ENCODE peak calls at places on chromosomes 13 and 19, in nine cellular contexts. Z is transverse colon; U is body of pancreas; O is A549; M is cardiac muscle cell; X is ascending aorta; Y is CD8-positive, alpha-beta memory T cell; C is thoracic aorta; G is heart left ventricle. T is an unnamed sample. For H3K9me3, the result is how much of the 10 kb centered on the place peaks cover.

GRCh38 chr19:1265611-1266115 is 3.5 kb upstream of the CIRBP start:
- DNase-seq in Z (peak), U (peak), O (peak), M (no peak), X (peak), Y (peak), C (peak), G (peak), T (no peak)

GRCh38 chr13:43764349-43764748 is 22.4 kb downstream of the ENOX1 start:
- DNase-seq in Z (no peak), U (no peak), O (no peak), M (no peak), X (no peak), Y (no peak), C (no peak), G (no peak), T (no peak)

GRCh38 chr13:106484755-106485193 is 50.7 kb downstream of the EFNB2 start:
- DNase-seq in Z (no peak), U (no peak), O (no peak), M (peak), X (no peak), Y (no peak), C (no peak), G (no peak), T (peak)

GRCh38 chr19:29622191-29623070 is 16.3 kb downstream of the POP4 start:
- DNase-seq in Z (peak), U (no peak), O (no peak), M (peak), X (no peak), Y (peak), C (no peak), G (no peak), T (no peak)

GRCh38 chr19:23817519-23817918 is 58.8 kb upstream of the ZNF681 start:
- DNase-seq in Z (peak), U (peak), O (no peak), M (peak), X (no peak), Y (no peak), C (no peak), G (no peak), T (peak)

GRCh38 chr13:98039261-98039660 is 85.8 kb downstream of the IPO5 start:
- DNase-seq in Z (no peak), U (no peak), O (no peak), M (no peak), X (no peak), Y (no peak), C (no peak), G (no peak), T (no peak)

GRCh38 chr19:14530005-14530348 is 583 bp downstream of the TECR start:
- DNase-seq in Z (peak), U (no peak), O (no peak), M (no peak), X (no peak), Y (no peak), C (no peak), G (no peak), T (peak)

GRCh38 chr19:40423227-40423566 is 2.6 kb downstream of the SERTAD1 start:
- DNase-seq in Z (no peak), U (no peak), O (no peak), M (no peak), X (no peak), Y (no peak), C (no peak), G (no peak), T (no peak)

GRCh38 chr19:1968279-1969175 is 27.6 kb downstream of the CSNK1G2 start:
- DNase-seq in Z (no peak), U (no peak), O (no peak), M (peak), X (no peak), Y (no peak), C (no peak), G (no peak), T (no peak)

GRCh38 chr13:93199856-93200255 is 26.8 kb upstream of the GPC6 start:
- DNase-seq in Z (no peak), U (no peak), O (no peak), M (no peak), X (no peak), Y (no peak), C (no peak), G (no peak), T (no peak)

GRCh38 chr19:5923356-5923755 is 9.3 kb downstream of the CAPS start:
- DNase-seq in Z (no peak), U (no peak), O (no peak), M (no peak), X (no peak), Y (no peak), C (no peak), G (no peak), T (no peak)

GRCh38 chr13:73387318-73387717 is 328.5 kb downstream of the KLF5 start:
- DNase-seq in Z (no peak), U (no peak), O (no peak), M (no peak), X (no peak), Y (no peak), C (no peak), G (no peak), T (no peak)

GRCh38 chr13:46864941-46865340 is 31.9 kb downstream of the HTR2A start:
- DNase-seq in Z (no peak), U (no peak), O (no peak), M (no peak), X (no peak), Y (no peak), C (no peak), G (no peak), T (no peak)

GRCh38 chr13:75876371-75877050 is 240.4 kb downstream of the LMO7 start:
- DNase-seq in Z (peak), U (peak), O (peak), M (peak), X (no peak), Y (peak), C (no peak), G (peak), T (peak)

GRCh38 chr19:14073232-14073924 is 792 bp downstream of the MISP3 start:
- DNase-seq in Z (peak), U (peak), O (no peak), M (peak), X (no peak), Y (peak), C (no peak), G (peak), T (peak)

GRCh38 chr19:3708207-3708931 is at the start of gene TJP3:
- DNase-seq in Z (peak), U (peak), O (no peak), M (no peak), X (no peak), Y (no peak), C (no peak), G (no peak), T (peak)

GRCh38 chr19:4403005-4403761 is 743 bp downstream of the CHAF1A start:
- DNase-seq in Z (no peak), U (no peak), O (no peak), M (no peak), X (no peak), Y (no peak), C (no peak), G (no peak), T (no peak)

GRCh38 chr13:30785146-30785845 is 50.0 kb downstream of the ALOX5AP start:
- DNase-seq in Z (no peak), U (no peak), O (no peak), M (no peak), X (no peak), Y (no peak), C (no peak), G (no peak), T (no peak)

GRCh38 chr19:47545061-47545948 is 27.6 kb downstream of the ZNF541 start:
- DNase-seq in Z (no peak), U (peak), O (no peak), M (no peak), X (no peak), Y (no peak), C (no peak), G (no peak), T (no peak)

GRCh38 chr19:1767464-1767933 is 14.2 kb downstream of the ONECUT3 start:
- DNase-seq in Z (peak), U (peak), O (peak), M (peak), X (no peak), Y (peak), C (no peak), G (peak), T (peak)

GRCh38 chr13:109297628-109298027 is 488.8 kb downstream of the IRS2 start:
- DNase-seq in Z (no peak), U (no peak), O (no peak), M (no peak), X (no peak), Y (no peak), C (no peak), G (no peak), T (no peak)

GRCh38 chr13:99871249-99871898 is 100.2 kb downstream of the ZIC5 start:
- DNase-seq in Z (no peak), U (no peak), O (no peak), M (no peak), X (no peak), Y (no peak), C (no peak), G (no peak), T (no peak)

GRCh38 chr13:90070837-90071525 is 1276.5 kb upstream of the MIR17HG start:
- DNase-seq in Z (no peak), U (no peak), O (no peak), M (no peak), X (no peak), Y (no peak), C (no peak), G (no peak), T (no peak)

GRCh38 chr19:30667227-30667626 is 295.0 kb downstream of the ZNF536 start:
- DNase-seq in Z (no peak), U (no peak), O (no peak), M (no peak), X (no peak), Y (no peak), C (no peak), G (no peak), T (peak)

GRCh38 chr19:9839415-9839814 is 4.3 kb downstream of the PIN1 start:
- DNase-seq in Z (no peak), U (no peak), O (no peak), M (no peak), X (no peak), Y (no peak), C (no peak), G (no peak), T (peak)

GRCh38 chr19:39434123-39435076 is 1.3 kb downstream of the RPS16 start:
- DNase-seq in Z (no peak), U (no peak), O (no peak), M (no peak), X (no peak), Y (no peak), C (no peak), G (no peak), T (no peak)

GRCh38 chr13:110158201-110158600 is 148.8 kb downstream of the COL4A1 start:
- DNase-seq in Z (no peak), U (no peak), O (no peak), M (no peak), X (no peak), Y (no peak), C (no peak), G (no peak), T (no peak)

GRCh38 chr13:37701306-37701705 is 102.7 kb upstream of the POSTN start:
- DNase-seq in Z (no peak), U (no peak), O (no peak), M (no peak), X (no peak), Y (no peak), C (no peak), G (no peak), T (no peak)

GRCh38 chr13:30186644-30187431 is 120.5 kb downstream of the KATNAL1 start:
- DNase-seq in Z (no peak), U (no peak), O (no peak), M (no peak), X (no peak), Y (no peak), C (no peak), G (no peak), T (no peak)

GRCh38 chr13:114067886-114068722 is 64.3 kb downstream of the RASA3 start:
- DNase-seq in Z (peak), U (no peak), O (no peak), M (no peak), X (no peak), Y (no peak), C (no peak), G (peak), T (no peak)

GRCh38 chr13:93080587-93080986 is 146.0 kb upstream of the GPC6 start:
- DNase-seq in Z (no peak), U (no peak), O (no peak), M (no peak), X (no peak), Y (no peak), C (no peak), G (no peak), T (no peak)

GRCh38 chr19:38658462-38659306 is 11.2 kb downstream of the ACTN4 start:
- DNase-seq in Z (peak), U (peak), O (peak), M (peak), X (no peak), Y (no peak), C (no peak), G (no peak), T (peak)

GRCh38 chr13:75318138-75318833 is 163.7 kb downstream of the TBC1D4 start:
- DNase-seq in Z (no peak), U (no peak), O (no peak), M (no peak), X (no peak), Y (no peak), C (no peak), G (no peak), T (no peak)

GRCh38 chr13:88751994-88752393 is 1080.8 kb downstream of the SLITRK5 start:
- DNase-seq in Z (no peak), U (no peak), O (no peak), M (no peak), X (no peak), Y (no peak), C (no peak), G (no peak), T (no peak)

GRCh38 chr13:49641810-49642291 is 13.5 kb downstream of the ARL11 start:
- DNase-seq in Z (peak), U (no peak), O (no peak), M (no peak), X (no peak), Y (no peak), C (no peak), G (peak), T (no peak)

GRCh38 chr13:20521388-20521787 is 4.3 kb downstream of the CRYL1 start:
- DNase-seq in Z (no peak), U (no peak), O (no peak), M (no peak), X (no peak), Y (no peak), C (no peak), G (no peak), T (no peak)

GRCh38 chr13:101264931-101265330 is 151.4 kb downstream of the NALCN start:
- DNase-seq in Z (no peak), U (no peak), O (no peak), M (no peak), X (no peak), Y (no peak), C (no peak), G (no peak), T (no peak)

GRCh38 chr19:35641515-35642151 is at the start of gene ETV2:
- DNase-seq in Z (peak), U (no peak), O (no peak), M (peak), X (no peak), Y (peak), C (no peak), G (peak), T (peak)

GRCh38 chr19:49443366-49444099 is 2.2 kb upstream of the SLC17A7 start:
- DNase-seq in Z (peak), U (peak), O (peak), M (peak), X (peak), Y (peak), C (peak), G (peak), T (peak)
- H3K27ac ChIP-seq in Z (peak), U (no peak), O (peak), M (peak), X (peak), Y (peak), C (peak), G (peak), T (peak)

GRCh38 chr19:15733895-15734294 is 3.9 kb upstream of the OR10H3 start:
- DNase-seq in Z (no peak), U (no peak), O (no peak), M (no peak), X (no peak), Y (no peak), C (no peak), G (no peak), T (no peak)
- H3K9me3 ChIP-seq in Z (under half), U (under half), O (under half), M (under half), X (under half), Y (under half), C (under half), G (under half), T (under half)

GRCh38 chr19:12526542-12526941 is 24.7 kb downstream of the ZNF564 start:
- DNase-seq in Z (no peak), U (no peak), O (no peak), M (no peak), X (no peak), Y (no peak), C (no peak), G (no peak), T (no peak)
- H3K4me3 ChIP-seq in Z (no peak), U (no peak), O (no peak), M (no peak), X (peak), Y (peak), C (peak), G (no peak), T (no peak)

GRCh38 chr19:45049073-45049736 is 10.4 kb downstream of the CLASRP start:
- DNase-seq in Z (no peak), U (peak), O (no peak), M (no peak), X (no peak), Y (no peak), C (no peak), G (no peak), T (no peak)
- H3K27ac ChIP-seq in Z (no peak), U (no peak), O (no peak), M (peak), X (no peak), Y (no peak), C (no peak), G (no peak), T (no peak)

GRCh38 chr13:112710855-112711527 is 21.2 kb downstream of the ATP11A start:
- DNase-seq in Z (peak), U (no peak), O (no peak), M (no peak), X (no peak), Y (no peak), C (no peak), G (no peak), T (no peak)

GRCh38 chr13:112711528-112712265 is 21.9 kb downstream of the ATP11A start:
- DNase-seq in Z (peak), U (peak), O (peak), M (peak), X (peak), Y (no peak), C (peak), G (peak), T (peak)

GRCh38 chr13:112705286-112705685 is 15.4 kb downstream of the ATP11A start:
- DNase-seq in Z (peak), U (peak), O (no peak), M (no peak), X (no peak), Y (no peak), C (no peak), G (peak), T (no peak)

GRCh38 chr13:112709825-112710783 is 20.3 kb downstream of the ATP11A start:
- DNase-seq in Z (peak), U (peak), O (no peak), M (no peak), X (no peak), Y (no peak), C (no peak), G (no peak), T (no peak)

GRCh38 chr13:112708560-112709240 is 18.9 kb downstream of the ATP11A start:
- DNase-seq in Z (no peak), U (peak), O (no peak), M (no peak), X (no peak), Y (no peak), C (no peak), G (peak), T (no peak)
- H3K9me3 ChIP-seq in Z (under half), U (under half), O (under half), M (under half), X (under half), Y (under half), C (under half), G (under half), T (under half)

DNA sequence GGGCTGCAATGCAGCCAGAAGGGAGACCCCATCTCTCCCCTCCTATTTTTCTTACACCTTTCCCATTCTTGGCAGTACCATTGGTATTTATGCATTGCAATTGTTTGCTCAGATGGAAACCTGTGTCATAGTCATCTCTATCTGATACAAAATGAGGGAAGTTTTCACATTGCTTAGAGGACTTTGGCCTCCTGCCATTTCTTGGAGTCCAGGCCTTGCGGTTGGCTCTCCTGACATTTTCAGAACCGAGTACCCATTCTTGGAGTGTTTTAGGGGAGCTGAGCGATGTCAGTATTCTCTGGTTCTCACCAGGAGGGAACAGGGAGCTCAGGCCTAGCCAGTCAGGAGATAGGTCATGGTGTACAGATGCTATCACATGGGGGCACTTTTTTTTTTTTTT is 1.5 kb downstream of the SIN3B start:
- DNase-seq in Z (no peak), U (no peak), O (no peak), M (no peak), X (no peak), Y (no peak), C (no peak), G (no peak), T (no peak)
- H3K4me3 ChIP-seq in Z (no peak), U (no peak), O (peak), M (no peak), X (no peak), Y (no peak), C (no peak), G (no peak), T (no peak)

DNA sequence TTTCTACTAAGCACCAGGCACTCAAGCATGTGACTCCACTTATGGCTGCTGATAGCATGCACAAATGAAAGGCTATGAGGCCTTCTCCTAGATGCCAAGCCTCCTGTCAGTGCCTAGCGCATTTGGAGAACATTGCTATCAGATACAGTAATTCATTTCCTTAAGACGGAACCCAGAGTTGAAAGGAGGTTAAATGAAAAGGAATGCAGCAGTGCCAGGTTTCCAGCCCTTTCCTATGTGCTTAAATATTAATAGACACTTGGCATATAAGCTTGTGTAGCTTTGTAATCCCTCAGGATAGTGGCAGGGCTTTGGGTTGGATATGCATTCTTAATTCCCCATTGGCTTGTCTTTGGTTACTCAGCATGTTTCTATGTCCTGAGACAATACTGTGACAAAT is 140.1 kb upstream of the FRY start:
- DNase-seq in Z (no peak), U (peak), O (no peak), M (peak), X (no peak), Y (no peak), C (no peak), G (no peak), T (no peak)
- H3K27ac ChIP-seq in Z (no peak), U (no peak), O (no peak), M (peak), X (peak), Y (no peak), C (peak), G (peak), T (no peak)

DNA sequence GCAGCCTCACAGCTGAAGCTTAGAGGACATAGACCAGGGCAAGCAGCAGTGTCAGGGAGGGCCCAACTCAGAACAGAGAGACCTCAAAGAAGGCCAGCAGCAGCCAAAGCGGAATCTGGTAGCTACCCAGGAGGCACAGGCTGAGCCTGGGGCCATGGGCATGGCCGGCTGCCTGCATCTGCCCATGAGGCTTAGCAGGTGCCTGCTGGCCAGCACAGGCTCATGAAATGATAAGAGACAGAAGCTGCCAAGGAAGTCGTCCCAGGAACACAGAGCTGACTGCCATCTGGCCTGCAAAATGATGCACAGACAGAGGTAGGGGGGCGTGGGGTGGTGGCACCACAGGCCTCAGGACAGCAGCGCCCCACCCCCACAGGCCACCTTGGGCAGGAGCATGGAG is 29.2 kb downstream of the TUBA3C start:
- DNase-seq in Z (no peak), U (no peak), O (no peak), M (no peak), X (no peak), Y (no peak), C (no peak), G (no peak), T (peak)
- H3K9me3 ChIP-seq in Z (under half), U (under half), O (under half), M (under half), X (under half), Y (under half), C (under half), G (under half), T (under half)

DNA sequence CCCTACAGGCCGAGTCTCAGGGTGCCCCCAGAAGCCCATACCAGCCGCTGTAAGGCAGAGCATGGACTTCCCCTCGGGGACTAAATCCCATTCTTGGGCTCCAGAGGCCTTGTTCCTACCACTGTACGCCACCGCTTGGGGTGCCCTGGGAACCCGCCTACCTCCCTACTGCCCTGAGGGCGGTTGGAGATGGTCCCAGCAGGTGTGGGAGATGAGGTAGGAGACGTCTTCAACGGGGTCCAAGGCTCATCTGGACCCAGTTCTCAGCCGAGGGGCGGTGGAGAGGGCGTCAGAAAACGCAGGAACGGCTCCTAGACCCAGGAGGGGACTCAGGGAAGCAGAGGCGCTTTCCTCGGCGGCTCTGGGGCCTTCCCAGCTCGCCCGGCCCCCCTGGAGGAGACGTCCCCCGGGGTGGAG is 833 bp upstream of the ZIK1 start:
- DNase-seq in Z (no peak), U (no peak), O (no peak), M (no peak), X (no peak), Y (no peak), C (no peak), G (no peak), T (no peak)
- H3K4me3 ChIP-seq in Z (peak), U (no peak), O (no peak), M (no peak), X (peak), Y (peak), C (peak), G (peak), T (peak)